ENCODE peak calls at places on chromosomes 6 and 20, in four cellular contexts. One of them, this sample, is unnamed.

GRCh38 chr20:63620991-63621390 is 5.9 kb downstream of the GMEB2 start:
- DNase-seq in K562: no peak
- DNase-seq in Panc1: no peak
- DNase-seq in HepG2: no peak
- DNase-seq in this sample: no peak

GRCh38 chr6:84150680-84151079 is 76.8 kb downstream of the CEP162 start:
- DNase-seq in K562: no peak
- DNase-seq in Panc1: no peak
- DNase-seq in HepG2: no peak
- DNase-seq in this sample: no peak

GRCh38 chr6:31025595-31025994 is 15.3 kb downstream of the MUC22 start:
- DNase-seq in K562: no peak
- DNase-seq in Panc1: no peak
- DNase-seq in HepG2: no peak
- DNase-seq in this sample: no peak

GRCh38 chr6:21846541-21847451 is 253.2 kb downstream of the SOX4 start:
- DNase-seq in K562: no peak
- DNase-seq in Panc1: no peak
- DNase-seq in HepG2: peak
- DNase-seq in this sample: no peak

GRCh38 chr6:27862396-27863061 is 49.7 kb downstream of the OR2B2 start:
- DNase-seq in K562: no peak
- DNase-seq in Panc1: no peak
- DNase-seq in HepG2: peak
- DNase-seq in this sample: no peak

GRCh38 chr20:10558635-10559187 is 115.1 kb downstream of the JAG1 start:
- DNase-seq in K562: no peak
- DNase-seq in Panc1: no peak
- DNase-seq in HepG2: no peak
- DNase-seq in this sample: no peak

GRCh38 chr6:64539917-64540316 is 904.3 kb downstream of the PHF3 start:
- DNase-seq in K562: no peak
- DNase-seq in Panc1: no peak
- DNase-seq in HepG2: no peak
- DNase-seq in this sample: no peak

GRCh38 chr6:125789576-125790402 is 971 bp upstream of the NCOA7 start:
- DNase-seq in K562: peak
- DNase-seq in Panc1: peak
- DNase-seq in HepG2: peak
- DNase-seq in this sample: no peak

GRCh38 chr6:98787961-98788360 is 46.4 kb upstream of the POU3F2 start:
- DNase-seq in K562: no peak
- DNase-seq in Panc1: no peak
- DNase-seq in HepG2: no peak
- DNase-seq in this sample: no peak

GRCh38 chr6:225121-225721 is 67.1 kb upstream of the DUSP22 start:
- DNase-seq in K562: no peak
- DNase-seq in Panc1: no peak
- DNase-seq in HepG2: no peak
- DNase-seq in this sample: no peak

GRCh38 chr6:22764521-22764920 is 195.2 kb downstream of the HDGFL1 start:
- DNase-seq in K562: no peak
- DNase-seq in Panc1: no peak
- DNase-seq in HepG2: no peak
- DNase-seq in this sample: no peak

GRCh38 chr6:121516331-121516730 is 80.9 kb downstream of the GJA1 start:
- DNase-seq in K562: no peak
- DNase-seq in Panc1: no peak
- DNase-seq in HepG2: no peak
- DNase-seq in this sample: no peak

GRCh38 chr6:21615504-21615903 is 22.0 kb downstream of the SOX4 start:
- DNase-seq in K562: no peak
- DNase-seq in Panc1: no peak
- DNase-seq in HepG2: no peak
- DNase-seq in this sample: no peak

GRCh38 chr20:34874094-34874654 is 1.5 kb upstream of the GGT7 start:
- DNase-seq in K562: peak
- DNase-seq in Panc1: peak
- DNase-seq in HepG2: peak
- DNase-seq in this sample: peak

GRCh38 chr6:116016846-116017545 is 43.7 kb downstream of the FRK start:
- DNase-seq in K562: no peak
- DNase-seq in Panc1: no peak
- DNase-seq in HepG2: peak
- DNase-seq in this sample: no peak
- TF ChIP-seq TCF7L2 in K562: no peak
- TF ChIP-seq TCF7L2 in Panc1: no peak
- TF ChIP-seq TCF7L2 in HepG2: no peak
- TF ChIP-seq TCF7L2 in this sample: no peak

DNA sequence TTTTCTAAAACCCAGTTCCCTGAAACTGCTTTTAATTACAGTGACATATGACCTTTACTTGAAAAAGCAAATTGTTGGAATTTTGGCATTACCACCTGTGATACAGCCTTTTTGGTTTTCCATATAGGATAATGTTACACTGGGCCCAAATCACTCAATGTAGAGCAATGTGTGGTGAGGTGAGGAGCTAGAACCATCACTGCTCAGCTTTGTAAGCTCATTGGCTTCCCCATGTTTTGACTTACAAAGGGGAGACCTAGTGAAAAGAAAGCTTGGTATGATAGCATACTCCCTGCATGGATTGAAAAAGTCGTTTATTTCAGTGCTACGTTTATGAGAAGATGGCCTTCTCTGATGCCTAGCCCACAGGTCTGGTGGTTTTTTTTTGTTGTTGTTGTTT is 470.4 kb upstream of the EPHA7 start:
- DNase-seq in K562: no peak
- DNase-seq in Panc1: no peak
- DNase-seq in HepG2: no peak
- DNase-seq in this sample: no peak
- TF ChIP-seq TCF7L2 in K562: no peak
- TF ChIP-seq TCF7L2 in Panc1: no peak
- TF ChIP-seq TCF7L2 in HepG2: no peak
- TF ChIP-seq TCF7L2 in this sample: no peak

GRCh38 chr6:48834706-48835105 is 628.3 kb downstream of the MMUT start:
- DNase-seq in K562: no peak
- DNase-seq in Panc1: no peak
- DNase-seq in HepG2: no peak
- DNase-seq in this sample: no peak
- TF ChIP-seq TCF7L2 in K562: no peak
- TF ChIP-seq TCF7L2 in Panc1: no peak
- TF ChIP-seq TCF7L2 in HepG2: no peak
- TF ChIP-seq TCF7L2 in this sample: no peak

GRCh38 chr6:166955865-166956443 is 396 bp downstream of the RNASET2 start:
- DNase-seq in K562: no peak
- DNase-seq in Panc1: no peak
- DNase-seq in HepG2: no peak
- DNase-seq in this sample: no peak
- TF ChIP-seq TCF7L2 in K562: no peak
- TF ChIP-seq TCF7L2 in Panc1: no peak
- TF ChIP-seq TCF7L2 in HepG2: no peak
- TF ChIP-seq TCF7L2 in this sample: no peak

DNA sequence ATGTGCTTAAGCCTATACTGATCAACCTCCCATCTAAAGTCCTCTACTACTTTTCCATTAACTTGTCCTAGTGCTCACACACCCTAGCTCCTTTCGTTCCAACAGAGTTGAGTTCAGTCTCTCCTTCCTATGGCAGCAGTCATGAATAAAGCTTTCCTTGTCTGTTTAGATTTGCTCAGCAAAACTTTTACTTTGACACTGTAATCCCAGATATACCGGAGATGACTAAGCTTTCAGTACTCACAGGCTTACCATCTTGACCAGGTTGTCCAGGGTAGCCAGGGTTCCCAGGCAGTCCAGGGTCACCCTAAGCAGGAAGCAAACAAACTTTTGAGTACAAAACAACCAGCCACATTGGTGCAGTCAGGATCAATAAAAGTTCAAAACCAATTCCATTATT is 90.7 kb downstream of the COL21A1 start:
- DNase-seq in K562: no peak
- DNase-seq in Panc1: no peak
- DNase-seq in HepG2: peak
- DNase-seq in this sample: no peak
- TF ChIP-seq TCF7L2 in K562: no peak
- TF ChIP-seq TCF7L2 in Panc1: no peak
- TF ChIP-seq TCF7L2 in HepG2: no peak
- TF ChIP-seq TCF7L2 in this sample: no peak

GRCh38 chr6:5302220-5302946 is 41.1 kb downstream of the FARS2 start:
- DNase-seq in K562: peak
- DNase-seq in Panc1: no peak
- DNase-seq in HepG2: no peak
- DNase-seq in this sample: no peak
- TF ChIP-seq TCF7L2 in K562: no peak
- TF ChIP-seq TCF7L2 in Panc1: no peak
- TF ChIP-seq TCF7L2 in HepG2: no peak
- TF ChIP-seq TCF7L2 in this sample: no peak

GRCh38 chr20:3228750-3229032 is 10.3 kb downstream of the SLC4A11 start:
- DNase-seq in K562: no peak
- DNase-seq in Panc1: no peak
- DNase-seq in HepG2: no peak
- DNase-seq in this sample: no peak
- TF ChIP-seq TCF7L2 in K562: no peak
- TF ChIP-seq TCF7L2 in Panc1: no peak
- TF ChIP-seq TCF7L2 in HepG2: no peak
- TF ChIP-seq TCF7L2 in this sample: no peak

This sample was measured in HCT116.